ENCODE peak calls at places on chromosomes 5 and 9, in seven cellular contexts. One of them, this sample, is unnamed.

GRCh38 chr9:131298816-131299215 is 9.3 kb downstream of the PLPP7 start:
- DNase-seq in GM12891: no peak
- DNase-seq in K562: no peak
- DNase-seq in breast epithelium: no peak
- DNase-seq in suprapubic skin: no peak
- DNase-seq in stomach: no peak
- DNase-seq in GM12892: no peak
- DNase-seq in this sample: peak; percentile 50

GRCh38 chr9:74719306-74719705 is 168.4 kb downstream of the TRPM6 start:
- DNase-seq in suprapubic skin: no peak
- DNase-seq in GM12892: no peak
- DNase-seq in K562: no peak
- DNase-seq in breast epithelium: no peak
- DNase-seq in stomach: no peak
- DNase-seq in GM12891: no peak
- DNase-seq in this sample: no peak

GRCh38 chr5:78527054-78527884 is 121.3 kb downstream of the LHFPL2 start:
- DNase-seq in breast epithelium: peak; percentile 52
- DNase-seq in stomach: no peak
- DNase-seq in K562: peak; percentile 45
- DNase-seq in GM12891: no peak
- DNase-seq in GM12892: no peak
- DNase-seq in suprapubic skin: no peak
- DNase-seq in this sample: no peak

GRCh38 chr5:50299896-50300295 is 141.2 kb downstream of the EMB start:
- DNase-seq in suprapubic skin: no peak
- DNase-seq in breast epithelium: no peak
- DNase-seq in GM12892: no peak
- DNase-seq in stomach: no peak
- DNase-seq in GM12891: no peak
- DNase-seq in K562: no peak
- DNase-seq in this sample: no peak

GRCh38 chr9:134545213-134546211 is 96.1 kb upstream of the COL5A1 start:
- DNase-seq in breast epithelium: no peak
- DNase-seq in suprapubic skin: no peak
- DNase-seq in stomach: no peak
- DNase-seq in K562: no peak
- DNase-seq in GM12892: peak; percentile 14
- DNase-seq in GM12891: no peak
- DNase-seq in this sample: no peak

GRCh38 chr9:121567142-121568100 is 67.8 kb upstream of the GGTA1 start:
- DNase-seq in suprapubic skin: no peak
- DNase-seq in K562: no peak
- DNase-seq in breast epithelium: no peak
- DNase-seq in GM12892: no peak
- DNase-seq in GM12891: no peak
- DNase-seq in stomach: no peak
- DNase-seq in this sample: no peak

GRCh38 chr9:8762676-8763075 is 963.1 kb upstream of the DMAC1 start:
- DNase-seq in suprapubic skin: no peak
- DNase-seq in stomach: no peak
- DNase-seq in GM12891: no peak
- DNase-seq in K562: no peak
- DNase-seq in GM12892: no peak
- DNase-seq in breast epithelium: no peak
- DNase-seq in this sample: no peak

GRCh38 chr9:88773627-88774244 is 217.5 kb upstream of the S1PR3 start:
- DNase-seq in suprapubic skin: no peak
- DNase-seq in GM12892: no peak
- DNase-seq in breast epithelium: no peak
- DNase-seq in stomach: no peak
- DNase-seq in GM12891: no peak
- DNase-seq in K562: no peak
- DNase-seq in this sample: no peak

GRCh38 chr5:176870110-176870591 is 29.0 kb downstream of the HK3 start:
- DNase-seq in GM12892: no peak
- DNase-seq in suprapubic skin: no peak
- DNase-seq in breast epithelium: no peak
- DNase-seq in GM12891: no peak
- DNase-seq in K562: peak; percentile 85
- DNase-seq in stomach: peak; percentile 29
- DNase-seq in this sample: peak; percentile 26

GRCh38 chr9:111966851-111967250 is 70.2 kb downstream of the UGCG start:
- DNase-seq in GM12892: no peak
- DNase-seq in K562: no peak
- DNase-seq in GM12891: no peak
- DNase-seq in suprapubic skin: no peak
- DNase-seq in breast epithelium: no peak
- DNase-seq in stomach: no peak
- DNase-seq in this sample: no peak

GRCh38 chr9:134296301-134297081 is 29.8 kb upstream of the RXRA start:
- DNase-seq in K562: no peak
- DNase-seq in GM12891: no peak
- DNase-seq in stomach: no peak
- DNase-seq in GM12892: no peak
- DNase-seq in suprapubic skin: no peak
- DNase-seq in breast epithelium: no peak
- DNase-seq in this sample: no peak

GRCh38 chr9:134407123-134407779 is 81.0 kb downstream of the RXRA start:
- DNase-seq in suprapubic skin: peak; percentile 94
- DNase-seq in K562: peak; percentile 95
- DNase-seq in GM12891: peak; percentile 99
- DNase-seq in GM12892: peak; percentile 100
- DNase-seq in breast epithelium: peak; percentile 82
- DNase-seq in stomach: peak; percentile 91
- DNase-seq in this sample: peak; percentile 95

GRCh38 chr5:52710972-52711596 is 76.6 kb upstream of the ITGA1 start:
- DNase-seq in suprapubic skin: no peak
- DNase-seq in GM12891: no peak
- DNase-seq in stomach: no peak
- DNase-seq in K562: no peak
- DNase-seq in breast epithelium: no peak
- DNase-seq in GM12892: no peak
- DNase-seq in this sample: no peak

GRCh38 chr9:124128568-124128967 is 117.0 kb downstream of the LHX2 start:
- DNase-seq in GM12892: no peak
- DNase-seq in stomach: no peak
- DNase-seq in suprapubic skin: no peak
- DNase-seq in breast epithelium: no peak
- DNase-seq in K562: no peak
- DNase-seq in GM12891: no peak
- DNase-seq in this sample: no peak

GRCh38 chr9:3794005-3794404 is 268.2 kb upstream of the RFX3 start:
- DNase-seq in suprapubic skin: no peak
- DNase-seq in K562: no peak
- DNase-seq in GM12891: no peak
- DNase-seq in stomach: no peak
- DNase-seq in GM12892: no peak
- DNase-seq in breast epithelium: no peak
- DNase-seq in this sample: no peak

GRCh38 chr5:92552206-92553160 is 1028.5 kb downstream of the NR2F1-AS1 start:
- DNase-seq in GM12891: no peak
- DNase-seq in stomach: no peak
- DNase-seq in K562: no peak
- DNase-seq in breast epithelium: no peak
- DNase-seq in GM12892: no peak
- DNase-seq in suprapubic skin: no peak
- DNase-seq in this sample: no peak

GRCh38 chr5:149210968-149211495 is 60.6 kb upstream of the AFAP1L1 start:
- DNase-seq in suprapubic skin: no peak
- DNase-seq in GM12892: no peak
- DNase-seq in stomach: no peak
- DNase-seq in breast epithelium: no peak
- DNase-seq in GM12891: no peak
- DNase-seq in K562: peak; percentile 20
- DNase-seq in this sample: no peak

DNA sequence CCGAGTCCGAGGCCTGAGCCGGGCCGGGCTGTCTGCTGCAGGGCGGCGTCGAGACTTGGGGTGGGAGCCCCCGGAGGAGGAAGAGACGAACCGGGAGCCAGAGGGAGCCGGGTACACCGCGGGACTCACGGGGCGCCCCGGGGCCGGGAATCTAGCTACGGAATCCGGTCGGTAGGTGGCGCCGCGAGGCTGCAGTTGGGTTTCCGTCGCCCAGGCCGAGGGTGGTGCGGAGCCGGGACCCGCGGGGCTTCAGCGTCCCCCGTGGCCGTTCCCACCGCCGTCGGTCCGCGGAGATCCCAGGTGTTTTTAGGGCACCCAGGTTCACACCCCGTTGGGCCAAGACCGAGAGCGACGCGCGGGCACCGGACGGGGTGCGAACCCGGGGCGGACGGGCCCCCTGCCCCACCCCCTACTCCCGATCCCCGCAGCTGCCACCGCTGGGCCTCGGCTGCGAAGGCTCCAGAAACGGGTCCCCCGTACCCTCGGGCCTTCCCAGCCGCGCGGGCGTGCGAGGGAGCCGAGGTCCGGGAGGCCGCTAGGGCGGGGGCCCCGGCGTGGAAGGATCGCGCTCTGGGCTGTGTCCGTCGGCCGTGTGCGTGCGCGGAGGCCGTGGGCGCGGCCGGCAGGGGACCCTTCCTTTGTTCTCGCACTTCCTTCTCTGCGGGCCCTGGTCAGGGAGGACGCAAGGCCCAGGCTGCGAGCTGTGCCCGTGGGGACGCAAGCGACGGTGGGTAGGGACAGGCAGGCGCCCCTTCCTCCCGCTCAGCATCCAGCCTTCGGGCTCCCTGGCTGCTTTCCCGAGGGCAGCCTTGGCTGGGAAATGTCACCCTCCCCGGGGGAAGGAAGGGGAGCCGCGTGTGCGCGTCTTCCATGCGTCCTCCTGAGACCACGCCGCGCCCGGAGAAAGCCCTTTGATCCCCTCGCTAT is 146.6 kb downstream of the GAPVD1 start:
- DNase-seq in K562: peak; percentile 90
- DNase-seq in GM12891: peak; percentile 97
- DNase-seq in breast epithelium: peak; percentile 20
- DNase-seq in suprapubic skin: peak; percentile 89
- DNase-seq in GM12892: peak; percentile 98
- DNase-seq in stomach: peak; percentile 77
- DNase-seq in this sample: peak; percentile 95
- TF ChIP-seq POLR2AphosphoS5 in K562: no peak
- TF ChIP-seq POLR2AphosphoS5 in GM12891: no peak
- TF ChIP-seq POLR2AphosphoS5 in breast epithelium: no peak
- TF ChIP-seq POLR2AphosphoS5 in suprapubic skin: no peak
- TF ChIP-seq POLR2AphosphoS5 in GM12892: no peak
- TF ChIP-seq POLR2AphosphoS5 in stomach: no peak
- TF ChIP-seq POLR2AphosphoS5 in this sample: no peak

GRCh38 chr9:115964710-115965347 is 188.8 kb upstream of the PAPPA start:
- DNase-seq in suprapubic skin: no peak
- DNase-seq in GM12892: no peak
- DNase-seq in breast epithelium: no peak
- DNase-seq in stomach: no peak
- DNase-seq in K562: no peak
- DNase-seq in GM12891: no peak
- DNase-seq in this sample: no peak
- TF ChIP-seq POLR2AphosphoS5 in suprapubic skin: no peak
- TF ChIP-seq POLR2AphosphoS5 in GM12892: no peak
- TF ChIP-seq POLR2AphosphoS5 in breast epithelium: no peak
- TF ChIP-seq POLR2AphosphoS5 in stomach: no peak
- TF ChIP-seq POLR2AphosphoS5 in K562: no peak
- TF ChIP-seq POLR2AphosphoS5 in GM12891: no peak
- TF ChIP-seq POLR2AphosphoS5 in this sample: no peak

DNA sequence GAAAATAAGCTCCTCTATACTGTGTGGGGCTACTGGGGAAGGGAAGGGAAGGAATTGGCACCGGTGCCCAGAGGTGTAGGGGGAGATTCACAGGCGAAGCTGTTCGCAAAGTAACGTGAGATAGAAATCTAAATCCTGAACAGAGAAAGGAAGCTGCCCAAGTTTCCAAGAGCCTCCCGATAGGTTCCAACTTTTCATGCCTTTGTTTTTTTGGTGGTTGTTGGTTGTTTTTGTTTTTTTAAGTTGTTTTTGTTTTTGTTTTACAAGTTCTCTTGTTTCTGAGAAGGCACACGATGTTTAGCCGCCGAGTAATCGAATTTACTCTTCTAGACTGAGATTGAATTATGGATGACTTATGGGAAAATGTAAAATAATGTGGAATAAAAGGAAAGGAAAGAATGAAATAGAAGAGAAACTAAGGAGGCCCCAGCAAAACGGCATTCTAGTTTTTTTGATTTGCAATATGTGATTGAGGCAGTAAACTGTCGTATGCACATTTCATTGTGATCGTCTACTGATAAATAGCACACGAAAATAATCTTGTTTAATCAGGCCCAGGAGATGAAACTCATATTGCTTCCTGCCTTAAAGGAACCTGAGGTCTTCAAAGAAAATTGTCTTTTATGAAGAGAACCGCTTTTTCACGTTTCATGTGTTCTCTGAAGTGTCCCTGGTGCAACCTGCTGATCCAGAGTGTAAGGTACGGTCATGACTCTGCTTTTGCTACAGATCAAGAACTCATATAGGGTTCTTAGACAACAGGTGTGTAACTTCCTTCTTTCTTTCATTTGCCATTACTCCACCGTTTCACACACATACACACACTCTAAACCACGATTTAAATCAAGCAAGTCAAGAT is 1.2 kb upstream of the GNAQ start:
- DNase-seq in GM12891: no peak
- DNase-seq in K562: no peak
- DNase-seq in breast epithelium: no peak
- DNase-seq in stomach: no peak
- DNase-seq in suprapubic skin: no peak
- DNase-seq in GM12892: no peak
- DNase-seq in this sample: no peak
- TF ChIP-seq POLR2AphosphoS5 in GM12891: no peak
- TF ChIP-seq POLR2AphosphoS5 in K562: no peak
- TF ChIP-seq POLR2AphosphoS5 in breast epithelium: no peak
- TF ChIP-seq POLR2AphosphoS5 in stomach: peak; percentile 34
- TF ChIP-seq POLR2AphosphoS5 in suprapubic skin: no peak
- TF ChIP-seq POLR2AphosphoS5 in GM12892: no peak
- TF ChIP-seq POLR2AphosphoS5 in this sample: no peak

DNA sequence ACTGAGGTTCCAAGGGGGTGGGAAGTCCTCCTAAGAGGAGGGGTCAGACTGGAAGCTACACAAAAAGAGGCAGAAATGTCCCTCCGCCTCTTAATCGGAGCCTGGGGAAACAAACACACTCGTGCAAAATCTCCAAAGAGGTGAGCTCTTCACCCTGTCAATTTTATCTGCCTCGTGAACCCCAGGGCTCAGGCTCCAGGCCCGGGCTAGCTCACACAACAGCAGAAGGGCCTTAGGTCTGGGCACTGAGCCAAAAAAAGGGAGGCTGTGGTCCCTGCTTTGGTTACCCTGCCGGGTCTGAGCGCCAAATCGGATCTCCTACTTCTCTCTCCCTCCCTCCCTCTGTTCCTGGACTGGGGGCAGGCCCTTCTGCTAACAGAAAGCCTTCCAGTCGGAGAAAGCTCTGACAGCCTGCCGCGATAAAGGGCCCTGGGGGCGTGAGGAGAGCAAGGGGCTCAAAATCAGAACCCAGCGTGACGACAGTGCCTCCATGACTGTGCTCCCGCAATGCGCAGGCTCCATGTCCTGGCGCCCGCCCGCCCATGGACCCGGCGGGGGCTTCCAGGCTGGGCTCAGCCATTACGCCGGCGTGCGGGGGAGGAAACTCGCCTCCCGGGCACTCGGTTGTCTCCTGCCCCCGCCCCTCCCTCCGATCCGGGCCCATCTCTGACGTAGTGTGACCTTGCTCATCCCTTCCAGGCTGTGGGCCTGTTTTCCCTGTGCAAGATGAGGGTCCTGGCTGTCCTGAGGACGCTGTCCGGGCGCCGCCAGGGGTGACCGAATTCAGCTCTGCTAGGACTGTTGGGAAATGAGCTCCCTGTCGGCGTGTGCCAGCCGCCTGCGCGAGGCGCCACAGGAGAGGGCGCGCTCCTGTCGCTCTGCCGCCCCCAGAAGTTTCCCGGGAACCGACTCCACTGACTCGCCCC is 865 bp upstream of the SLC22A4 start:
- DNase-seq in K562: peak; percentile 88
- DNase-seq in GM12891: peak; percentile 46
- DNase-seq in breast epithelium: peak; percentile 81
- DNase-seq in GM12892: peak; percentile 57
- DNase-seq in suprapubic skin: peak; percentile 90
- DNase-seq in stomach: peak; percentile 73
- DNase-seq in this sample: peak; percentile 82
- TF ChIP-seq POLR2AphosphoS5 in K562: peak; percentile 48
- TF ChIP-seq POLR2AphosphoS5 in GM12891: no peak
- TF ChIP-seq POLR2AphosphoS5 in breast epithelium: no peak
- TF ChIP-seq POLR2AphosphoS5 in GM12892: peak; percentile 23
- TF ChIP-seq POLR2AphosphoS5 in suprapubic skin: no peak
- TF ChIP-seq POLR2AphosphoS5 in stomach: no peak
- TF ChIP-seq POLR2AphosphoS5 in this sample: peak; percentile 52